ENCODE peak calls at places on chromosomes 16 and 17, in five cellular contexts. K is IMR-90; D is PC-3; V is prostate gland; I is CD8-positive, alpha-beta T cell. X is an unnamed sample. For H3K36me3, the result is how much of the 10 kb centered on the place peaks cover.

GRCh38 chr16:81734632-81735434 is 44.3 kb upstream of the PLCG2 start:
- DNase-seq in K (no peak), I (no peak), D (no peak), V (no peak), X (no peak)

GRCh38 chr17:57612202-57613071 is 132.7 kb downstream of the CCDC182 start:
- DNase-seq in K (no peak), V (no peak), D (no peak), I (no peak), X (no peak)

GRCh38 chr17:8153957-8154607 is 1.9 kb upstream of the PER1 start:
- DNase-seq in V (peak), K (peak), D (peak), I (peak), X (peak)

GRCh38 chr17:3916825-3917224 is 560 bp upstream of the P2RX1 start:
- DNase-seq in K (no peak), I (no peak), V (no peak), D (no peak), X (no peak)

GRCh38 chr17:9897569-9897968 is 7.5 kb downstream of the RCVRN start:
- DNase-seq in D (no peak), K (no peak), V (no peak), I (no peak), X (no peak)

GRCh38 chr16:4263504-4264436 is 9.1 kb downstream of the TFAP4 start:
- DNase-seq in K (peak), I (no peak), D (no peak), V (no peak), X (no peak)

GRCh38 chr16:49366669-49367068 is 6.9 kb upstream of the C16orf78 start:
- DNase-seq in I (no peak), V (no peak), K (no peak), D (no peak), X (no peak)

GRCh38 chr17:46169913-46170312 is 23.3 kb downstream of the KANSL1 start:
- DNase-seq in K (no peak), I (no peak), V (no peak), D (no peak), X (no peak)

GRCh38 chr17:48213797-48214196 is 106.2 kb downstream of the SNX11 start:
- DNase-seq in D (no peak), V (peak), K (no peak), I (no peak), X (no peak)

GRCh38 chr16:75195811-75196790 is 10.9 kb downstream of the CTRB2 start:
- DNase-seq in D (no peak), I (no peak), K (no peak), V (no peak), X (no peak)

GRCh38 chr17:57586099-57586702 is 158.9 kb downstream of the CCDC182 start:
- DNase-seq in I (no peak), K (no peak), V (no peak), D (no peak), X (no peak)

GRCh38 chr16:49504626-49505025 is 131.0 kb downstream of the C16orf78 start:
- DNase-seq in V (no peak), K (no peak), D (no peak), I (no peak), X (no peak)

GRCh38 chr17:20200016-20200788 is 191.0 kb downstream of the SPECC1 start:
- DNase-seq in I (no peak), K (peak), V (no peak), D (no peak), X (no peak)

GRCh38 chr17:20201059-20201458 is 191.9 kb downstream of the SPECC1 start:
- DNase-seq in D (no peak), I (no peak), V (no peak), K (no peak), X (no peak)

GRCh38 chr17:20203761-20204263 is 194.7 kb downstream of the SPECC1 start:
- DNase-seq in I (no peak), D (no peak), K (peak), V (no peak), X (peak)

GRCh38 chr17:20203021-20203420 is 193.9 kb downstream of the SPECC1 start:
- DNase-seq in V (no peak), K (peak), I (no peak), D (no peak), X (no peak)

GRCh38 chr17:20202141-20202574 is 193.0 kb downstream of the SPECC1 start:
- DNase-seq in V (no peak), D (peak), K (no peak), I (no peak), X (no peak)
- H3K4me3 ChIP-seq in V (no peak), D (no peak), K (no peak), I (no peak), X (no peak)

GRCh38 chr17:5354310-5354709 is 65.2 kb downstream of the NUP88 start:
- DNase-seq in I (no peak), D (no peak), V (no peak), K (no peak), X (no peak)
- H3K36me3 ChIP-seq in I (under half), D (under half), V (under half), K (under half), X (under half)

GRCh38 chr17:79778504-79779087 is 648 bp downstream of the CBX2 start:
- DNase-seq in V (no peak), K (no peak), I (no peak), D (peak), X (no peak)
- TF ChIP-seq CTCF in V (no peak), K (no peak), I (no peak), D (no peak), X (no peak)

DNA sequence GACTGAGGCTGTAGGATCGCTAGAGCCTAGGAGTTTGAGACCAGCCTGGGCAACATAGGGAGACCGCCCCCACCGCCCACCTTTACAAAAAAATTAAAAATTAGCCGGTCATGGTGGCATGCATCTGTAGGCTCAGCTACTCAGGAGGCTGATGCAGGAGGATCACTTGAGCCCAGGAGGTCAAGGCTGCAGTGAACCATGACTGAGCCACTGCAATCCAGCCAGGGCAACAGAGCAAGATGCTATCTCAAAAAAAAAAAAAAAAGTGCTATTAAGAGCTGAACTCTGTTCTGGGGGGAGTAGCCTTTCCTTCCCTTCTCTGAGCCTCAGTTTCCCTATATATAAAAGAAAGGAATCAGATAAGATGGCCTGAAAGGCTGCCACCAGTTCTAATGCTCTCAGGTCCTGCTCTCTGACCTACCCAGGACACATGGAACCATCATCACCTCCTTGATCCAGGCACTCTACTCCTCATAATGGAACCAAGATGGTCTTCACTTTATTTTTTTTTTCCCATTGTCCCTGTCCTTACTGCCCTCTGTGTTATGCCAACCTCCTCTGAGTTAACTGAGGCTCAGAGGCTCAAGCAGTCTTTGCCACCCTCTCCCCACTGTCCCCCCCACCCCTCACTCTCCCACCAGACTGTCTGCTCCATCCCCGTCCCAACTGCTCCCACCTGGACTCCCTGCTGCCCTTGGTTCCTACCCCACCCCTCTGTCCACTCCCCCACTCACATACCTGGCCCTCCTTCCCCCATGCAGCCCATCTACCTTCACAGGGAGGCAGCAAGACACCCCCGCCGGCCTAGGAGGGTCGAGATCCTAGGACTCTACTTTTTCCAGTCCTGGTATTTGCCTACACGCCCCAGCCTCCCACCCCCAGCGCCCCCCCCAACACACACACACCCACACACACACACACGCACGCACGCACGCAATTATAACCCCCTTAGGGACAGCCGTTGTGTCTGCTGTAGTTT is 23.8 kb upstream of the EIF1 start:
- DNase-seq in K (no peak), V (no peak), I (no peak), D (no peak), X (no peak)
- H3K4me3 ChIP-seq in K (no peak), V (peak), I (peak), D (peak), X (peak)

GRCh38 chr17:81119223-81120148 is 45.8 kb upstream of the PVALEF start:
- DNase-seq in V (peak), K (peak), D (peak), I (peak), X (peak)
- H3K36me3 ChIP-seq in V (under half), K (under half), D (under half), I (under half), X (under half)

GRCh38 chr16:26963109-26963508 is 103.6 kb upstream of the C16orf82 start:
- DNase-seq in K (peak), V (no peak), D (no peak), I (no peak), X (no peak)
- TF ChIP-seq CTCF in K (peak), V (no peak), D (no peak), I (no peak), X (peak)

DNA sequence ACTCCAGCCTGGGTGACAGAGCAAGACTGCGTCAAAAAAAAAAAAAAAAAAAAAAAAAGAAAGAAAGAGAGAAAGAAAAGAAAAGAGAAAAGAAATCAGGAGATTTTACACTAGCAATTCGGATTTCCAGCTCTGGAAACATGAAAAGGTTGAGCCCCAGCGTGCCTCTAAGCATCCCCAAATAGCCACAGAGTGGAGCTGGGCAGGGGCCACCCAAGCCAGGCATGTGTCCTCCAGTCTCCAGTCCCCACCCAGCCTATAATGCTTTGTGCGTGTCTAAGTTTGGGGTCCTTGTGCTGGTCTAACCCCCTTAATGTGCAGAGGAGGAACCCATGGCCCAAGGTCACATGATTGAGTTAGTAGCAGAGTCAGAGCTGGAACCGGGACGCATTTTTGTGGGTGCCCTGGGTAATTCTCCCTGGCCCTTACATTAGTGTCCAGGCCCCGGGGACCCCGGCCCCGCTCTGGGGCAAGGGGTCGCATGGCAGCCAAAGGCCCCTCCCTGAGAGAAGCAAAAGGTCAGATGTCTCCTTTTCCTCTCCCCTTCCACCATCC is 19.9 kb downstream of the ADAM11 start:
- DNase-seq in K (no peak), V (no peak), I (no peak), D (no peak), X (no peak)
- H3K4me3 ChIP-seq in K (no peak), V (peak), I (no peak), D (peak), X (peak)

GRCh38 chr17:14513835-14514234 is 213.0 kb downstream of the HS3ST3B1 start:
- DNase-seq in D (no peak), V (no peak), K (no peak), I (no peak), X (no peak)
- H3K36me3 ChIP-seq in D (under half), V (under half), K (under half), I (under half), X (under half)

X was measured in GM06990.